ENCODE peak calls at places on chromosomes 5 and 9, in eight cellular contexts. S is fibroblast of the aortic adventitia; Z is AG09319; V is AG20443; B is CD8-positive, alpha-beta memory T cell; G is left cardiac atrium; U is Calu3; R is activated naive CD8-positive, alpha-beta T cell treated with anti-CD3 and anti-CD28 coated beads, Interleukin-2, amount 50 U/mL, for 24 hours. Q is an unnamed sample.

GRCh38 chr5:36357391-36357790 is 55.7 kb upstream of the RANBP3L start:
- DNase-seq in Z (no peak), U (no peak), R (no peak), V (peak), G (no peak), S (peak), B (no peak), Q (no peak)

GRCh38 chr9:12783767-12784460 is 9.1 kb downstream of the LURAP1L start:
- DNase-seq in S (no peak), B (no peak), R (no peak), Z (no peak), U (no peak), G (no peak), V (no peak), Q (no peak)

GRCh38 chr5:147466581-147466980 is 43.3 kb downstream of the DPYSL3 start:
- DNase-seq in V (no peak), U (no peak), Z (no peak), S (no peak), R (no peak), G (no peak), B (no peak), Q (no peak)

GRCh38 chr9:8374471-8374870 is 574.9 kb upstream of the DMAC1 start:
- DNase-seq in U (no peak), R (no peak), G (no peak), S (peak), Z (no peak), V (no peak), B (no peak), Q (no peak)

GRCh38 chr9:114153761-114154596 is 1.4 kb upstream of the COL27A1 start:
- DNase-seq in V (no peak), R (no peak), B (no peak), Z (no peak), G (no peak), S (no peak), U (peak), Q (no peak)

GRCh38 chr9:82031538-82032280 is 43.1 kb downstream of the SPATA31D1 start:
- DNase-seq in G (peak), S (peak), Z (peak), U (peak), R (no peak), B (no peak), V (peak), Q (no peak)

GRCh38 chr9:38246833-38247232 is 145.7 kb upstream of the ALDH1B1 start:
- DNase-seq in U (no peak), S (no peak), Z (no peak), B (no peak), V (no peak), G (no peak), R (no peak), Q (no peak)

GRCh38 chr9:14180077-14180941 is 133.6 kb downstream of the NFIB start:
- DNase-seq in B (no peak), V (peak), S (peak), Z (no peak), U (no peak), G (peak), R (no peak), Q (no peak)

GRCh38 chr5:131854134-131854533 is 57.3 kb upstream of the FNIP1 start:
- DNase-seq in V (no peak), Z (no peak), R (no peak), U (no peak), G (no peak), S (peak), B (no peak), Q (no peak)

GRCh38 chr5:167072225-167072624 is 1219.2 kb upstream of the WWC1 start:
- DNase-seq in Z (no peak), S (no peak), B (no peak), V (peak), G (no peak), U (no peak), R (no peak), Q (no peak)

GRCh38 chr5:145917288-145917687 is 19.1 kb upstream of the SH3RF2 start:
- DNase-seq in U (no peak), R (no peak), S (peak), G (no peak), V (peak), B (no peak), Z (no peak), Q (no peak)

GRCh38 chr5:140554454-140554853 is 2.8 kb downstream of the SRA1 start:
- DNase-seq in V (peak), B (no peak), U (no peak), Z (no peak), R (no peak), S (peak), G (no peak), Q (no peak)

GRCh38 chr9:99485461-99485860 is 263.4 kb downstream of the SEC61B start:
- DNase-seq in B (no peak), R (no peak), V (no peak), Z (no peak), S (peak), G (no peak), U (no peak), Q (no peak)

GRCh38 chr5:3740546-3741371 is 145.1 kb downstream of the IRX1 start:
- DNase-seq in V (no peak), U (no peak), S (no peak), B (no peak), R (no peak), Z (no peak), G (no peak), Q (no peak)

GRCh38 chr9:135152608-135153337 is 65.3 kb downstream of the OLFM1 start:
- DNase-seq in B (no peak), U (peak), Z (no peak), V (peak), R (no peak), G (no peak), S (no peak), Q (no peak)

GRCh38 chr9:135992486-135993408 is 31.6 kb upstream of the UBAC1 start:
- DNase-seq in G (peak), S (peak), U (peak), B (no peak), Z (peak), V (peak), R (peak), Q (no peak)

GRCh38 chr5:52846443-52846842 is 58.7 kb downstream of the ITGA1 start:
- DNase-seq in G (no peak), Z (no peak), S (peak), V (no peak), U (no peak), R (no peak), B (no peak), Q (no peak)

GRCh38 chr5:107565791-107566536 is 104.8 kb downstream of the EFNA5 start:
- DNase-seq in Z (no peak), G (no peak), V (no peak), U (no peak), R (no peak), S (no peak), B (no peak), Q (no peak)

GRCh38 chr5:151628112-151628823 is 37.1 kb upstream of the FAT2 start:
- DNase-seq in G (no peak), S (peak), B (no peak), Z (no peak), U (no peak), V (peak), R (no peak), Q (no peak)

GRCh38 chr5:14417232-14417730 is 164.3 kb upstream of the OTULINL start:
- DNase-seq in R (no peak), S (peak), V (peak), B (no peak), Z (peak), U (no peak), G (no peak), Q (no peak)

GRCh38 chr5:173833200-173833599 is 54.9 kb upstream of the CPEB4 start:
- DNase-seq in R (no peak), G (no peak), Z (no peak), U (no peak), S (peak), V (peak), B (no peak), Q (no peak)

GRCh38 chr5:138282918-138283742 is 8.7 kb upstream of the GFRA3 start:
- DNase-seq in S (peak), R (no peak), U (peak), V (peak), B (no peak), G (peak), Z (peak), Q (no peak)

GRCh38 chr9:126386088-126386487 is 59.5 kb downstream of the MVB12B start:
- DNase-seq in V (peak), Z (no peak), S (no peak), R (no peak), B (no peak), U (no peak), G (no peak), Q (no peak)

GRCh38 chr9:18728642-18729041 is 254.7 kb downstream of the ADAMTSL1 start:
- DNase-seq in S (no peak), U (no peak), G (no peak), B (no peak), Z (no peak), V (no peak), R (no peak), Q (no peak)

GRCh38 chr9:136103651-136104487 is 8.8 kb upstream of the NACC2 start:
- DNase-seq in V (no peak), R (no peak), B (no peak), U (no peak), S (no peak), Z (no peak), G (no peak), Q (no peak)

GRCh38 chr5:180128671-180129261 is 57.2 kb upstream of the RNF130 start:
- DNase-seq in G (no peak), R (no peak), V (peak), S (no peak), B (no peak), U (no peak), Z (no peak), Q (no peak)

GRCh38 chr9:37996050-37996811 is 72.8 kb downstream of the SHB start:
- DNase-seq in S (no peak), Z (no peak), G (peak), U (no peak), B (no peak), R (no peak), V (no peak), Q (no peak)

GRCh38 chr9:32264171-32264862 is 120.1 kb upstream of the ACO1 start:
- DNase-seq in Z (no peak), S (peak), R (no peak), V (no peak), G (no peak), U (no peak), B (no peak), Q (no peak)

GRCh38 chr5:122156724-122157325 is 27.5 kb downstream of the ZNF474 start:
- DNase-seq in S (peak), V (peak), Z (no peak), G (no peak), B (no peak), R (no peak), U (peak), Q (no peak)

GRCh38 chr9:91522496-91522895 is 98.9 kb upstream of the NFIL3 start:
- DNase-seq in B (no peak), V (no peak), G (no peak), U (no peak), S (peak), R (no peak), Z (no peak), Q (no peak)

GRCh38 chr5:1055896-1056610 is 47.5 kb downstream of the NKD2 start:
- DNase-seq in Z (no peak), S (no peak), R (no peak), B (no peak), U (no peak), V (no peak), G (no peak), Q (no peak)

Q was measured in frontal cortex.